ENCODE peak calls at places on chromosomes 1 and 21, in four cellular contexts. G is K562, S is HCT116, N is HepG2. U is an unnamed sample.

GRCh38 chr21:20997308-20997632 is 939 bp upstream of the NCAM2 start:
- DNase-seq in G (no peak), N (no peak), S (no peak), U (no peak)

GRCh38 chr1:15669074-15669473 is 15.0 kb upstream of the PLEKHM2 start:
- DNase-seq in G (no peak), S (no peak), N (no peak), U (no peak)

GRCh38 chr1:200969726-200970521 is 53.6 kb downstream of the KIF21B start:
- DNase-seq in N (no peak), G (no peak), S (no peak), U (no peak)

GRCh38 chr1:164311376-164311775 is 247.6 kb upstream of the PBX1 start:
- DNase-seq in G (no peak), N (no peak), S (no peak), U (no peak)

GRCh38 chr1:44787506-44787905 is 464 bp downstream of the BEST4 start:
- DNase-seq in S (no peak), N (no peak), G (no peak), U (no peak)

GRCh38 chr1:226547754-226548191 is 791 bp upstream of the STUM start:
- DNase-seq in S (peak), G (peak), N (peak), U (peak)

GRCh38 chr1:209405183-209405823 is 178.2 kb upstream of the CAMK1G start:
- DNase-seq in S (no peak), G (no peak), N (no peak), U (no peak)

GRCh38 chr1:38027201-38028104 is 14.9 kb downstream of the UTP11 start:
- DNase-seq in N (no peak), S (no peak), G (no peak), U (no peak)

GRCh38 chr21:26177187-26177586 is 6.6 kb upstream of the APP start:
- DNase-seq in S (no peak), N (no peak), G (no peak), U (no peak)

GRCh38 chr1:183444243-183444642 is 26.1 kb upstream of the NMNAT2 start:
- DNase-seq in S (no peak), G (no peak), N (no peak), U (no peak)

GRCh38 chr1:77281491-77282186 is at the start of gene AK5:
- DNase-seq in N (no peak), S (no peak), G (no peak), U (no peak)

GRCh38 chr21:28818663-28819278 is 173.9 kb downstream of the LTN1 start:
- DNase-seq in N (no peak), G (no peak), S (no peak), U (no peak)

GRCh38 chr1:36542024-36542961 is 59.6 kb upstream of the CSF3R start:
- DNase-seq in S (no peak), G (no peak), N (no peak), U (no peak)

GRCh38 chr1:1684031-1684681 is 8.4 kb downstream of the SLC35E2B start:
- DNase-seq in G (no peak), N (no peak), S (no peak), U (no peak)

GRCh38 chr1:162292422-162292849 is 84.2 kb downstream of the SPATA46 start:
- DNase-seq in S (no peak), N (no peak), G (no peak), U (no peak)
- TF ChIP-seq TCF7L2 in S (no peak), N (no peak), G (no peak), U (no peak)

GRCh38 chr1:8021676-8022266 is 4.3 kb downstream of the ERRFI1 start:
- DNase-seq in G (no peak), N (no peak), S (no peak), U (no peak)
- H3K4me3 ChIP-seq in G (no peak), N (peak), S (peak), U (peak)

GRCh38 chr1:186026946-186027345 is 292.8 kb downstream of the HMCN1 start:
- DNase-seq in S (no peak), G (no peak), N (no peak), U (no peak)

GRCh38 chr1:186033744-186034345 is 299.7 kb downstream of the HMCN1 start:
- DNase-seq in N (no peak), S (no peak), G (no peak), U (no peak)

DNA sequence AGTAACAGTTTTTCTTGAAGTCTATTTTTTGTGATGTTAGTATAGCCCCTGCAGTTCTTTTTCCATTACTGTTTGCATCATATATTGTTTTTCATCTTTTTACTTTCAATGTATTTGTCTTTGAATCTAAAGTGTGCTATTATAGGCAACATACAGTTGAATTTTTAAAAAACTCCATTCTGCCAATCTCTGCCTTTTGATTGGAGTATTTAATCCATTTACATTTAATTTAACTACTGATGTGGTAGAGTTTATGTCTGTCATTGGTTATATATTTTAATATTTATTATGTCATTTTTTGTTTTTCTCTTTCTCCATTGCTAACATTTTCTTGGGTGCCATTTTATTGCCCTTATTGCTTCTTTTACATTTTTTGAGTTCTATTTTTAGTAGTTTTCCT is 296.3 kb downstream of the HMCN1 start:
- DNase-seq in G (no peak), N (no peak), S (no peak), U (no peak)
- TF ChIP-seq POLR2AphosphoS5 in G (no peak), N (no peak), S (no peak), U (no peak)

GRCh38 chr1:113984710-113985109 is 5.4 kb downstream of the OLFML3 start:
- DNase-seq in S (no peak), G (no peak), N (no peak), U (no peak)
- TF ChIP-seq TCF7L2 in S (no peak), G (no peak), N (no peak), U (no peak)

GRCh38 chr1:221696045-221696444 is 45.8 kb downstream of the DUSP10 start:
- DNase-seq in N (no peak), S (no peak), G (no peak), U (no peak)
- H3K4me3 ChIP-seq in N (no peak), S (no peak), G (no peak), U (no peak)